ENCODE peak calls at places on chromosome 17, in nine cellular contexts. B, J, N, Q, G, S, D, Z and V are unnamed samples. For H3K36me3, the result is how much of the 10 kb centered on the place peaks cover.

GRCh38 chr17:74842146-74842598 is 17.5 kb downstream of the GRIN2C start:
- DNase-seq in B (no peak), J (peak), N (no peak), Q (no peak), G (no peak), S (no peak), D (no peak), Z (no peak), V (no peak)

GRCh38 chr17:27494192-27495091 is 38.2 kb downstream of the KSR1 start:
- DNase-seq in B (peak), J (peak), N (peak), Q (peak), G (peak), S (peak), D (peak), Z (peak), V (peak)

GRCh38 chr17:73379814-73380213 is 68.0 kb upstream of the CDC42EP4 start:
- DNase-seq in B (no peak), J (no peak), N (no peak), Q (no peak), G (no peak), S (no peak), D (no peak), Z (no peak), V (no peak)

GRCh38 chr17:16081507-16082087 is 82.0 kb downstream of the TTC19 start:
- DNase-seq in B (no peak), J (no peak), N (no peak), Q (no peak), G (no peak), S (no peak), D (no peak), Z (no peak), V (no peak)

GRCh38 chr17:17741346-17742023 is 60.2 kb downstream of the RAI1 start:
- DNase-seq in B (no peak), J (peak), N (no peak), Q (no peak), G (peak), S (no peak), D (peak), Z (no peak), V (no peak)

GRCh38 chr17:38879878-38880727 is 10.2 kb downstream of the LASP1 start:
- DNase-seq in B (peak), J (peak), N (peak), Q (no peak), G (peak), S (peak), D (peak), Z (peak), V (peak)

GRCh38 chr17:58383892-58384462 is 32.0 kb upstream of the SUPT4H1 start:
- DNase-seq in B (no peak), J (no peak), N (no peak), Q (no peak), G (no peak), S (no peak), D (no peak), Z (no peak), V (no peak)

GRCh38 chr17:37019117-37019744 is 70.5 kb downstream of the AATF start:
- DNase-seq in B (no peak), J (peak), N (peak), Q (no peak), G (no peak), S (no peak), D (no peak), Z (no peak), V (no peak)

GRCh38 chr17:78300962-78301820 is 58.7 kb downstream of the SOCS3 start:
- DNase-seq in B (no peak), J (no peak), N (no peak), Q (no peak), G (no peak), S (no peak), D (no peak), Z (no peak), V (no peak)

GRCh38 chr17:74565116-74565515 is 2.2 kb downstream of the CD300H start:
- DNase-seq in B (no peak), J (no peak), N (no peak), Q (no peak), G (no peak), S (no peak), D (no peak), Z (no peak), V (no peak)

GRCh38 chr17:45905812-45906211 is 11.5 kb downstream of the MAPT start:
- DNase-seq in B (no peak), J (no peak), N (no peak), Q (no peak), G (no peak), S (no peak), D (no peak), Z (no peak), V (no peak)

GRCh38 chr17:77840156-77840555 is 118.3 kb upstream of the TNRC6C start:
- DNase-seq in B (peak), J (no peak), N (no peak), Q (no peak), G (no peak), S (peak), D (peak), Z (no peak), V (no peak)

GRCh38 chr17:17778308-17779014 is 58.3 kb downstream of the SREBF1 start:
- DNase-seq in B (peak), J (no peak), N (peak), Q (no peak), G (peak), S (no peak), D (peak), Z (no peak), V (peak)

GRCh38 chr17:948284-948852 is 31.2 kb downstream of the NXN start:
- DNase-seq in B (no peak), J (peak), N (no peak), Q (no peak), G (no peak), S (peak), D (no peak), Z (no peak), V (no peak)

GRCh38 chr17:33154869-33155455 is 138.1 kb downstream of the ASIC2 start:
- DNase-seq in B (no peak), J (no peak), N (no peak), Q (no peak), G (no peak), S (no peak), D (no peak), Z (no peak), V (no peak)

GRCh38 chr17:36149296-36149820 is 27.1 kb downstream of the TBC1D3B start:
- DNase-seq in B (no peak), J (no peak), N (no peak), Q (peak), G (peak), S (peak), D (peak), Z (peak), V (peak)

GRCh38 chr17:4899341-4900230 is at the start of gene C17orf107:
- DNase-seq in B (peak), J (peak), N (peak), Q (peak), G (peak), S (peak), D (peak), Z (peak), V (peak)

GRCh38 chr17:4897198-4897657 is 2.1 kb upstream of the C17orf107 start:
- DNase-seq in B (no peak), J (no peak), N (no peak), Q (no peak), G (no peak), S (no peak), D (no peak), Z (no peak), V (no peak)

GRCh38 chr17:4897785-4898184 is 1.6 kb upstream of the C17orf107 start:
- DNase-seq in B (no peak), J (no peak), N (no peak), Q (no peak), G (no peak), S (no peak), D (no peak), Z (no peak), V (no peak)

GRCh38 chr17:4898927-4899326 is 409 bp upstream of the C17orf107 start:
- DNase-seq in B (no peak), J (no peak), N (no peak), Q (no peak), G (no peak), S (no peak), D (no peak), Z (peak), V (no peak)

GRCh38 chr17:4898351-4898750 is 985 bp upstream of the C17orf107 start:
- DNase-seq in B (no peak), J (no peak), N (no peak), Q (no peak), G (no peak), S (no peak), D (no peak), Z (peak), V (no peak)
- H3K27ac ChIP-seq in B (no peak), J (no peak), N (no peak), Q (no peak), G (no peak), S (no peak), D (no peak), Z (peak), V (no peak)

DNA sequence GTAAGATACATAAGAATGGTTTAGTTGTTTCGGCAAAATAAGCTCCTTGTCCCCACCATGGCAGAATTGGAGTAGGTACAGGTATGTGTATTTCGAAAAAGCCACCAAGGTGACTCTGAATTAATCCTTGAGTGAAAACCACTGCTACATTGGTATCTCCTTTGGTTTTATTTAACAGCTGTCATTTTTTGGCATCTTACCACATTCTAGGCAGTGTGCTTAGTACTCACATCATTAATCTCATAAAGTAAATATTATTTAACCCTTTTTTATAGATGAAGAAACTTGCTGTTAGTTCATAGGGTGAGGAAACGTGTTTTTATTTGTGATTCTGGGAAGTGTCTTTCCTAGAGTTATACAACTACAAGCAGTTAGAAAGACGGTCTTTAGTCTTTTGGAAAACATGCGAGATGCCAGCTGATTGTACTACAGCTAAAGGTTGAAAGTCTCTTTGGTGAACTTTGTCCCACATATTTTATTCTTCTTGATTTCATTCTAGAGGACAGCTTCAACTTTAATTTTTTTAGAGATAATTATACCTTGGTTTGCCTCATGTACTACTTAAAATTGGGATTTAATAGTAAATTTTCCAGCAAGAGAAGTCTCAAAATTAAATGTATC is 6.5 kb downstream of the ATAD5 start:
- DNase-seq in B (no peak), J (no peak), N (no peak), Q (no peak), G (peak), S (no peak), D (no peak), Z (no peak), V (no peak)
- H3K36me3 ChIP-seq in B (under half), J (under half), N (under half), Q (under half), G (under half), S (under half), D (under half), Z (under half), V (under half)

GRCh38 chr17:43411820-43412529 is 13.2 kb downstream of the ARL4D start:
- DNase-seq in B (no peak), J (no peak), N (no peak), Q (no peak), G (no peak), S (no peak), D (no peak), Z (no peak), V (no peak)

GRCh38 chr17:43411369-43411677 is 12.5 kb downstream of the ARL4D start:
- DNase-seq in B (no peak), J (no peak), N (no peak), Q (no peak), G (no peak), S (no peak), D (no peak), Z (no peak), V (no peak)

GRCh38 chr17:43418441-43419374 is 19.9 kb downstream of the ARL4D start:
- DNase-seq in B (no peak), J (peak), N (peak), Q (peak), G (peak), S (peak), D (peak), Z (no peak), V (peak)

DNA sequence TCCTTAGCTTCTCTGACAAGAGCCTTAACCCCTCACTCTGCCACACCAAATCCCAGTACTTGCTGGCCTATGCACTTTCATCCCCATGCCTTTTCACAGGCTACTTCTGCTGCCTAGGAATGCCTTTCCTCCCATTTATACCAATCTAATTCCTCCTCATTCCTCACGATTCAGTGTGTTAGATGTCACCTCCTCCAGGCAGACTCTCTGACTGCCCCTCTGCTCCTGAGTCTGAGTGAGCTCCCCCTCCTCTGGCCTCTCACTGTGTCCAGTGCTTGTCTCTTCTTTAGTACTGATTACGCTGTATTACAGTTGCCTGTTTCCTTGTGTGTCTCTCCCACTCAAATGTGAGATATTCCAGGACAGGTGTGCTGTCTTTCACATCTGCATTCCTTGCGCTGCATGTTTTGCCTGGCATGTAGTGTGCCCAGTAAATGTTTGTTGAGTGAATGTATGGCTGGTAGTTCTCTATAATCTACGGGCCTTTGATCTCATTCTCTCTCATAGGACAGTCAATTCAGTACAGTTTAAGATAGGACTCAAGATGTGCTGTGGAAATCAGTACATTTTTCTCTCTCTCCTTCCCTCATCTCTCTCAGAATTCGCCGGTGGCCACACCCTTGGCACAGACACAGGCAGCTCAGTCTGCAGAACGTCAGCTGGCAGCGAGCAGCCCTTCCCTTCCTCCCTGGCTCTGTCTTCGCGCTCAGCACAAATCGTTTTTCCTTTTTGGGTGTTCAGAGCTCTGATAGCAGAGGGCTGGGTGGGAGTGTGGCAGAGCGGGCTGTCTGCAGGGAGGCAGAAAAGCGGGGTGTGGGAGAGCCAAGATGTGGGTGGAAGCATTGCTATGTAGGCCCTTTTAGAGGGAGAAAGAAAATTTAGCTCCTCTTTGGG is 18.5 kb downstream of the ARL4D start:
- DNase-seq in B (peak), J (no peak), N (peak), Q (peak), G (peak), S (peak), D (peak), Z (no peak), V (peak)
- H3K4me3 ChIP-seq in B (no peak), J (no peak), N (no peak), Q (no peak), G (no peak), S (no peak), D (no peak), Z (no peak), V (no peak)

DNA sequence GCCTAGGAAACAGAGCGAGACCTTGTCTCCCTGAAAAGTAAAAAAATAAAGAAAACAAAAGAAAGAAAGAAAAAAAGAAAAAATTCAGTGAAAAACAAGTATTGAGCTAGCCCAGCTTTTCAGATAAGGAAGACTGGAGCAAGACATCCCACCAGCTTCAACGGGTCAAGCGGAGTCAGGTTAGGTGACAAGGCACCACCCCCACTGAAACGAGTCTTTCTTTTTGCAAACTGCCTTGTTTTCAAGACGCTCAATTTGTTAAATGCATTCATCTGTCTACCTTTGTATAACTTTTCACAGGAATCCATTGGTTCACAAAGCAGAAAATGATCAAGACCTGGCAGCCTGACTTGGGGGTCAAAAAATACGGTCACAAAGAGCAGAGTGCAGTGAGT is 10.7 kb upstream of the AXIN2 start:
- DNase-seq in B (no peak), J (no peak), N (no peak), Q (no peak), G (no peak), S (no peak), D (no peak), Z (no peak), V (no peak)
- H3K27ac ChIP-seq in B (no peak), J (no peak), N (no peak), Q (no peak), G (no peak), S (no peak), D (no peak), Z (no peak), V (no peak)

GRCh38 chr17:8231701-8232100 is 16.2 kb downstream of the CTC1 start:
- DNase-seq in B (no peak), J (no peak), N (no peak), Q (no peak), G (no peak), S (peak), D (no peak), Z (no peak), V (no peak)

GRCh38 chr17:8237175-8237574 is 10.7 kb downstream of the CTC1 start:
- DNase-seq in B (no peak), J (no peak), N (no peak), Q (no peak), G (no peak), S (no peak), D (peak), Z (no peak), V (no peak)

GRCh38 chr17:8237886-8238285 is 10.0 kb downstream of the CTC1 start:
- DNase-seq in B (no peak), J (no peak), N (no peak), Q (no peak), G (no peak), S (no peak), D (no peak), Z (no peak), V (no peak)

GRCh38 chr17:8234361-8235270 is 13.2 kb downstream of the CTC1 start:
- DNase-seq in B (no peak), J (no peak), N (no peak), Q (no peak), G (no peak), S (no peak), D (no peak), Z (no peak), V (no peak)

GRCh38 chr17:8235676-8236075 is 12.2 kb downstream of the CTC1 start:
- DNase-seq in B (no peak), J (no peak), N (no peak), Q (no peak), G (no peak), S (no peak), D (no peak), Z (no peak), V (no peak)
- H3K36me3 ChIP-seq in B (half or more), J (under half), N (under half), Q (half or more), G (under half), S (under half), D (under half), Z (under half), V (under half)

DNA sequence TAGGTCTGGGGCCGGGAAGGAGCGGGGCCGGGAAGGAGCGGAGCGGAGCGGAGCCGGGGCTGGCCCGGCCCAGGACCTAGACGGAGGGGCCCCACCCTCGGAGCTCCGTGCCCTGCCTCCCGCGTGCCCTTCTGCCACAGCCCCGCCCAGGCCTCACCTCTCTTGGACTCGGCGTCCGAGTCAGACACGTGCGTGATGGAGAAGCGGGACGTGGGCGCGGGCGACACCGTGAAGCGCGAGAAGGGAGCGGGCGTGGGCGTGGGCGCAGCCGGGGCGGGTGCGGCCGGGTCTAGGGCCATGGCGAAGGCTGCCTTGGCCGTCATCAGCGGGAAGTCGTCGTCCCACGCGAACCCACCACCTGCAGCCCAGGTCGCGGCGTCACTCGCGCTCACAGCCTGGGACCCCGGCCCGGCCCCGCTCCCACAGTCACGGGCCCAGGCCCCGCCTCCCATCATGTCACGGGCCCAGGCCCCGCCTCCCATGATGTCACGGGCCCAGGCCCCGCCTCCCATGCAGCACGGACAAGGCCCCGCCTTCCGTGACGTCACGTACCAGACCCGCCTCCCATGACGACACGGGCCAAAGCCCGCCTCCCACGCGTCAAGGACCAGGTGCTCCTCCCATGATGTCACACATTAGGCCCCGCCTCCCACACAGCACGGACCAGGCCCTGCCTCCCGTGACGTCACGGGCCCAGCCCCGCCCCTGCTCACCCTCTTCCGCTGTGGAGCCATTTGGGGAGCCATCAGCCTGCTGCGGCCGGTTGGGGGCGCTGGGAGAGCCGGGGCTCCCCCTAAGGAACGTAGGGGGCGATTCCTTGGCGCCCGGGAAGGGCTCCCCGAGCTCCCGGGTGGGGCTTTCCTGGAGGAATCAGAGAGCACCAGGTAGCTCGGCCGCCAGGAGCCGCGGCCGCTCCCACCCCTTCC is 45.8 kb upstream of the PVALEF start:
- DNase-seq in B (peak), J (peak), N (peak), Q (no peak), G (peak), S (peak), D (peak), Z (peak), V (peak)
- H3K4me3 ChIP-seq in B (no peak), J (peak), N (peak), Q (peak), G (peak), S (no peak), D (peak), Z (no peak), V (no peak)

GRCh38 chr17:49516190-49516589 is 21.1 kb downstream of the NGFR start:
- DNase-seq in B (no peak), J (no peak), N (no peak), Q (no peak), G (no peak), S (peak), D (no peak), Z (no peak), V (no peak)
- H3K27ac ChIP-seq in B (no peak), J (no peak), N (peak), Q (peak), G (no peak), S (peak), D (peak), Z (no peak), V (peak)

DNA sequence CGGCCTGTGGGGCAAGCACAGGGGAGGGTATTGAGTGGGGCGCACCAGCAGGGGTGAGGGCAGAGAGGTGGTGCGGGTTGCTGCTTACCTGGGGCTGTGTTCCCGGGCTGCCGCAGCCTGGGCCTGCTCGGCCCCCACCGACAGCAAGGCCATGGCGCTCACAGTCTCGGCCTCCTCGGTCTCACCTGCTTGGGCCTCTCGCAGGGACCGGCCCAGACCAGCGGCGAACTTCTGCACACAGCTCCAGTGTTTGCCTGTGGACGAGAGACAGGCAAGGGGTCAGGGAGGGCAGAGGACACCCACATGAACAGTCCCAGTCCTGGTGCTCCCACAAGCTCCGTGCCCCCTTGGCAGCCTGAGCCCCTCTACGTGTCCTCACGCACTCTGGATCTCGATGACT is 7.9 kb downstream of the G6PC3 start:
- DNase-seq in B (no peak), J (no peak), N (no peak), Q (no peak), G (no peak), S (no peak), D (no peak), Z (no peak), V (no peak)
- H3K36me3 ChIP-seq in B (half or more), J (under half), N (under half), Q (half or more), G (under half), S (under half), D (under half), Z (under half), V (under half)